ENCODE peak calls at places on chromosomes 3 and 15, in six cellular contexts. L is HCT116, H is KBM-7, O is mesendoderm, B is HL-60, J is LHCN-M2. S is an unnamed sample.

GRCh38 chr3:186589856-186590579 is 19.5 kb downstream of the DNAJB11 start:
- DNase-seq in H (peak; percentile 19), L (peak; percentile 34), J (no peak), B (no peak), O (no peak), S (no peak)

GRCh38 chr15:100336061-100336460 is 5.7 kb downstream of the ADAMTS17 start:
- DNase-seq in B (no peak), J (no peak), L (no peak), O (no peak), H (no peak), S (peak; percentile 8)

GRCh38 chr3:183428140-183429023 is at the start of gene MCF2L2:
- DNase-seq in O (peak; percentile 78), B (peak; percentile 30), L (peak; percentile 16), H (peak; percentile 64), J (peak; percentile 48), S (peak; percentile 87)

GRCh38 chr3:126466886-126467610 is 8.6 kb downstream of the ZXDC start:
- DNase-seq in H (no peak), B (peak; percentile 67), L (no peak), J (no peak), O (no peak), S (no peak)

GRCh38 chr15:25777047-25777446 is 86.1 kb downstream of the ATP10A start:
- DNase-seq in L (no peak), B (no peak), J (no peak), H (no peak), O (no peak), S (no peak)

GRCh38 chr3:136351351-136351750 is 101.2 kb downstream of the PCCB start:
- DNase-seq in H (no peak), B (no peak), L (no peak), J (no peak), O (no peak), S (no peak)

GRCh38 chr3:179716811-179717210 is 64.0 kb downstream of the USP13 start:
- DNase-seq in O (no peak), L (no peak), B (no peak), H (no peak), J (peak; percentile 87), S (no peak)

GRCh38 chr3:94308767-94309166 is 245.9 kb downstream of the NSUN3 start:
- DNase-seq in H (no peak), O (peak; percentile 26), L (no peak), J (no peak), B (no peak), S (no peak)

GRCh38 chr15:60557157-60557556 is 78.2 kb upstream of the ICE2 start:
- DNase-seq in L (no peak), H (no peak), B (no peak), O (no peak), J (no peak), S (no peak)

GRCh38 chr3:32945136-32945535 is 6.3 kb upstream of the CCR4 start:
- DNase-seq in H (peak; percentile 19), O (no peak), B (no peak), J (peak; percentile 1), L (peak; percentile 26), S (no peak)

GRCh38 chr3:107753494-107753893 is 230.7 kb downstream of the BBX start:
- DNase-seq in B (peak; percentile 52), H (peak; percentile 80), O (peak; percentile 82), J (peak; percentile 30), L (peak; percentile 8), S (peak; percentile 61)

S was measured in neural progenitor cell.